ENCODE peak calls at places on chromosomes 7 and 10, in nine cellular contexts. One of them, this sample, is unnamed.

GRCh38 chr7:31398815-31399214 is 58.3 kb upstream of the NEUROD6 start:
- DNase-seq in left lung: no peak
- DNase-seq in endodermal cell: no peak
- DNase-seq in A549: no peak
- DNase-seq in fibroblast of mammary gland: no peak
- DNase-seq in CD4-positive, alpha-beta T cell: no peak
- DNase-seq in colonic mucosa: no peak
- DNase-seq in WERI-Rb-1: no peak
- DNase-seq in chondrocyte: no peak
- DNase-seq in this sample: no peak

GRCh38 chr7:11835260-11835659 is 3.3 kb upstream of the THSD7A start:
- DNase-seq in left lung: no peak
- DNase-seq in endodermal cell: no peak
- DNase-seq in A549: no peak
- DNase-seq in fibroblast of mammary gland: no peak
- DNase-seq in CD4-positive, alpha-beta T cell: no peak
- DNase-seq in colonic mucosa: no peak
- DNase-seq in WERI-Rb-1: no peak
- DNase-seq in chondrocyte: no peak
- DNase-seq in this sample: no peak

GRCh38 chr10:30215131-30215530 is 133.9 kb downstream of the MTPAP start:
- DNase-seq in left lung: no peak
- DNase-seq in endodermal cell: no peak
- DNase-seq in A549: no peak
- DNase-seq in fibroblast of mammary gland: no peak
- DNase-seq in CD4-positive, alpha-beta T cell: no peak
- DNase-seq in colonic mucosa: no peak
- DNase-seq in WERI-Rb-1: no peak
- DNase-seq in chondrocyte: no peak
- DNase-seq in this sample: no peak

GRCh38 chr7:113444281-113444680 is 325.9 kb upstream of the SMIM30 start:
- DNase-seq in left lung: no peak
- DNase-seq in endodermal cell: no peak
- DNase-seq in A549: no peak
- DNase-seq in fibroblast of mammary gland: peak
- DNase-seq in CD4-positive, alpha-beta T cell: no peak
- DNase-seq in colonic mucosa: no peak
- DNase-seq in WERI-Rb-1: no peak
- DNase-seq in chondrocyte: no peak
- DNase-seq in this sample: no peak

GRCh38 chr10:12435348-12435747 is 86.0 kb downstream of the CAMK1D start:
- DNase-seq in left lung: no peak
- DNase-seq in endodermal cell: no peak
- DNase-seq in A549: no peak
- DNase-seq in fibroblast of mammary gland: no peak
- DNase-seq in CD4-positive, alpha-beta T cell: no peak
- DNase-seq in colonic mucosa: no peak
- DNase-seq in WERI-Rb-1: no peak
- DNase-seq in chondrocyte: no peak
- DNase-seq in this sample: no peak

GRCh38 chr7:131328387-131329175 is 905 bp downstream of the MKLN1 start:
- DNase-seq in left lung: no peak
- DNase-seq in endodermal cell: no peak
- DNase-seq in A549: no peak
- DNase-seq in fibroblast of mammary gland: peak
- DNase-seq in CD4-positive, alpha-beta T cell: no peak
- DNase-seq in colonic mucosa: no peak
- DNase-seq in WERI-Rb-1: no peak
- DNase-seq in chondrocyte: no peak
- DNase-seq in this sample: no peak

GRCh38 chr7:99127636-99128035 is 16.3 kb downstream of the SMURF1 start:
- DNase-seq in left lung: no peak
- DNase-seq in endodermal cell: no peak
- DNase-seq in A549: no peak
- DNase-seq in fibroblast of mammary gland: peak
- DNase-seq in CD4-positive, alpha-beta T cell: no peak
- DNase-seq in colonic mucosa: no peak
- DNase-seq in WERI-Rb-1: no peak
- DNase-seq in chondrocyte: no peak
- DNase-seq in this sample: no peak

GRCh38 chr10:22475857-22476600 is 130.7 kb downstream of the SPAG6 start:
- DNase-seq in left lung: no peak
- DNase-seq in endodermal cell: no peak
- DNase-seq in A549: no peak
- DNase-seq in fibroblast of mammary gland: no peak
- DNase-seq in CD4-positive, alpha-beta T cell: no peak
- DNase-seq in colonic mucosa: no peak
- DNase-seq in WERI-Rb-1: no peak
- DNase-seq in chondrocyte: no peak
- DNase-seq in this sample: peak

GRCh38 chr7:98215561-98216495 is 4.6 kb downstream of the BHLHA15 start:
- DNase-seq in left lung: peak
- DNase-seq in endodermal cell: no peak
- DNase-seq in A549: no peak
- DNase-seq in fibroblast of mammary gland: no peak
- DNase-seq in CD4-positive, alpha-beta T cell: no peak
- DNase-seq in colonic mucosa: no peak
- DNase-seq in WERI-Rb-1: no peak
- DNase-seq in chondrocyte: peak
- DNase-seq in this sample: no peak

GRCh38 chr10:95694665-95695064 is 938 bp upstream of the TCTN3 start:
- DNase-seq in left lung: no peak
- DNase-seq in endodermal cell: no peak
- DNase-seq in A549: no peak
- DNase-seq in fibroblast of mammary gland: no peak
- DNase-seq in CD4-positive, alpha-beta T cell: no peak
- DNase-seq in colonic mucosa: no peak
- DNase-seq in WERI-Rb-1: no peak
- DNase-seq in chondrocyte: no peak
- DNase-seq in this sample: no peak

GRCh38 chr10:30833625-30833970 is 198.1 kb downstream of the ZNF438 start:
- DNase-seq in left lung: no peak
- DNase-seq in endodermal cell: no peak
- DNase-seq in A549: no peak
- DNase-seq in fibroblast of mammary gland: no peak
- DNase-seq in CD4-positive, alpha-beta T cell: no peak
- DNase-seq in colonic mucosa: no peak
- DNase-seq in WERI-Rb-1: no peak
- DNase-seq in chondrocyte: no peak
- DNase-seq in this sample: no peak

GRCh38 chr10:42367532-42368230 is 270.7 kb downstream of the ZNF33B start:
- DNase-seq in left lung: peak
- DNase-seq in endodermal cell: no peak
- DNase-seq in A549: no peak
- DNase-seq in fibroblast of mammary gland: peak
- DNase-seq in CD4-positive, alpha-beta T cell: no peak
- DNase-seq in colonic mucosa: peak
- DNase-seq in WERI-Rb-1: peak
- DNase-seq in chondrocyte: no peak
- DNase-seq in this sample: peak

GRCh38 chr7:79615871-79616640 is 162.6 kb upstream of the MAGI2 start:
- DNase-seq in left lung: no peak
- DNase-seq in endodermal cell: no peak
- DNase-seq in A549: no peak
- DNase-seq in fibroblast of mammary gland: no peak
- DNase-seq in CD4-positive, alpha-beta T cell: no peak
- DNase-seq in colonic mucosa: no peak
- DNase-seq in WERI-Rb-1: no peak
- DNase-seq in chondrocyte: no peak
- DNase-seq in this sample: no peak

GRCh38 chr7:91836065-91836368 is 44.5 kb downstream of the MTERF1 start:
- DNase-seq in left lung: no peak
- DNase-seq in endodermal cell: no peak
- DNase-seq in A549: no peak
- DNase-seq in fibroblast of mammary gland: peak
- DNase-seq in CD4-positive, alpha-beta T cell: no peak
- DNase-seq in colonic mucosa: no peak
- DNase-seq in WERI-Rb-1: no peak
- DNase-seq in chondrocyte: no peak
- DNase-seq in this sample: no peak

GRCh38 chr10:72692897-72693598 is 1.1 kb downstream of the MCU start:
- DNase-seq in left lung: no peak
- DNase-seq in endodermal cell: no peak
- DNase-seq in A549: no peak
- DNase-seq in fibroblast of mammary gland: peak
- DNase-seq in CD4-positive, alpha-beta T cell: no peak
- DNase-seq in colonic mucosa: peak
- DNase-seq in WERI-Rb-1: no peak
- DNase-seq in chondrocyte: no peak
- DNase-seq in this sample: no peak

GRCh38 chr10:127738512-127739424 is 1.8 kb downstream of the FOXI2 start:
- DNase-seq in left lung: no peak
- DNase-seq in endodermal cell: peak
- DNase-seq in A549: no peak
- DNase-seq in fibroblast of mammary gland: no peak
- DNase-seq in CD4-positive, alpha-beta T cell: no peak
- DNase-seq in colonic mucosa: no peak
- DNase-seq in WERI-Rb-1: no peak
- DNase-seq in chondrocyte: peak
- DNase-seq in this sample: no peak

GRCh38 chr7:29970158-29970557 is 19.4 kb downstream of the SCRN1 start:
- DNase-seq in left lung: no peak
- DNase-seq in endodermal cell: no peak
- DNase-seq in A549: no peak
- DNase-seq in fibroblast of mammary gland: peak
- DNase-seq in CD4-positive, alpha-beta T cell: no peak
- DNase-seq in colonic mucosa: no peak
- DNase-seq in WERI-Rb-1: no peak
- DNase-seq in chondrocyte: no peak
- DNase-seq in this sample: no peak

GRCh38 chr10:119304541-119304940 is 97.2 kb downstream of the GRK5 start:
- DNase-seq in left lung: no peak
- DNase-seq in endodermal cell: no peak
- DNase-seq in A549: no peak
- DNase-seq in fibroblast of mammary gland: no peak
- DNase-seq in CD4-positive, alpha-beta T cell: no peak
- DNase-seq in colonic mucosa: no peak
- DNase-seq in WERI-Rb-1: no peak
- DNase-seq in chondrocyte: no peak
- DNase-seq in this sample: no peak

GRCh38 chr7:140577656-140578055 is 63.0 kb downstream of the DENND2A start:
- DNase-seq in left lung: no peak
- DNase-seq in endodermal cell: no peak
- DNase-seq in A549: no peak
- DNase-seq in fibroblast of mammary gland: no peak
- DNase-seq in CD4-positive, alpha-beta T cell: no peak
- DNase-seq in colonic mucosa: no peak
- DNase-seq in WERI-Rb-1: no peak
- DNase-seq in chondrocyte: no peak
- DNase-seq in this sample: no peak

GRCh38 chr10:71729023-71729649 is 9.6 kb upstream of the C10orf105 start:
- DNase-seq in left lung: peak
- DNase-seq in endodermal cell: no peak
- DNase-seq in A549: peak
- DNase-seq in fibroblast of mammary gland: no peak
- DNase-seq in CD4-positive, alpha-beta T cell: no peak
- DNase-seq in colonic mucosa: peak
- DNase-seq in WERI-Rb-1: no peak
- DNase-seq in chondrocyte: no peak
- DNase-seq in this sample: no peak

GRCh38 chr7:12686894-12687212 is 580 bp upstream of the ARL4A start:
- DNase-seq in left lung: no peak
- DNase-seq in endodermal cell: no peak
- DNase-seq in A549: no peak
- DNase-seq in fibroblast of mammary gland: no peak
- DNase-seq in CD4-positive, alpha-beta T cell: no peak
- DNase-seq in colonic mucosa: no peak
- DNase-seq in WERI-Rb-1: no peak
- DNase-seq in chondrocyte: no peak
- DNase-seq in this sample: no peak

DNA sequence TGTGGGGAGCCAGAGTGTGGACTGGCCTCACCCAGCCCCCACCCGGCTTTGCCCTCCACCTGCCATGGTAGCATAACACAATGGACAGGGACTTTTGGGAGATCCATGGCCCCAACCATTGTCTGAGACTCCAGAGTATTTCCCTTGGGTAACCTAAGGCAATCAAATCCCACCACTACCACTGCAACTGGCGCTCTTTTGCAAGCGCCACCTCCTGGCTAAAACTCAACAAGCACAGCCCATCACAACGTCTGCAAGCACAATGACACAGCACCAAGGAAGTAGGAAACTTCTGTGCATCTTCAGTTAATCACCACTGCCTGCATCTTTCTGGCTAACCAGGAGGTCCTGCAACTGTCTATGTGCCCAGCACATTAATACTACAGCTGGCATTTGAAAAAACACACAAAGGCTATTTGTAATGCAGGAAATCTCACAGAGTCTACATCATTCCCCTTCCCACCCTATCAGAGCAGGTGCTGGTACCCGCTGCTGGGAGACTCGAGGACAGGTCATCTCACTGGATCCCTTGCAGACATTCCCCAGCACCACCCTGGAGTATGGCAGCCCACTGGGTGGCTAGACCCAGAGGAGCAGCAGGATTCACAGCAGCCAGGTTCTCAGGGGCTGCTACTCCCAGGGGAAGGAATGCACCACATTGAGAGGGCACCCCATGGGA is 27.7 kb downstream of the ANKRD26 start:
- DNase-seq in left lung: no peak
- DNase-seq in endodermal cell: peak
- DNase-seq in A549: no peak
- DNase-seq in fibroblast of mammary gland: peak
- DNase-seq in CD4-positive, alpha-beta T cell: no peak
- DNase-seq in colonic mucosa: no peak
- DNase-seq in WERI-Rb-1: no peak
- DNase-seq in chondrocyte: no peak
- DNase-seq in this sample: no peak
- TF ChIP-seq CTCF in left lung: no peak
- TF ChIP-seq CTCF in endodermal cell: peak
- TF ChIP-seq CTCF in A549: no peak
- TF ChIP-seq CTCF in fibroblast of mammary gland: no peak
- TF ChIP-seq CTCF in CD4-positive, alpha-beta T cell: no peak
- TF ChIP-seq CTCF in colonic mucosa: no peak
- TF ChIP-seq CTCF in WERI-Rb-1: peak
- TF ChIP-seq CTCF in chondrocyte: peak
- TF ChIP-seq CTCF in this sample: no peak

GRCh38 chr7:157840913-157841756 is 504.3 kb downstream of the DNAJB6 start:
- DNase-seq in left lung: no peak
- DNase-seq in endodermal cell: peak
- DNase-seq in A549: no peak
- DNase-seq in fibroblast of mammary gland: no peak
- DNase-seq in CD4-positive, alpha-beta T cell: no peak
- DNase-seq in colonic mucosa: no peak
- DNase-seq in WERI-Rb-1: no peak
- DNase-seq in chondrocyte: no peak
- DNase-seq in this sample: no peak
- TF ChIP-seq CTCF in left lung: no peak
- TF ChIP-seq CTCF in endodermal cell: peak
- TF ChIP-seq CTCF in A549: no peak
- TF ChIP-seq CTCF in fibroblast of mammary gland: no peak
- TF ChIP-seq CTCF in CD4-positive, alpha-beta T cell: no peak
- TF ChIP-seq CTCF in colonic mucosa: no peak
- TF ChIP-seq CTCF in WERI-Rb-1: no peak
- TF ChIP-seq CTCF in chondrocyte: no peak
- TF ChIP-seq CTCF in this sample: no peak

GRCh38 chr10:24952146-24952700 is at the start of gene PRTFDC1:
- DNase-seq in left lung: peak
- DNase-seq in endodermal cell: peak
- DNase-seq in A549: peak
- DNase-seq in fibroblast of mammary gland: no peak
- DNase-seq in CD4-positive, alpha-beta T cell: peak
- DNase-seq in colonic mucosa: peak
- DNase-seq in WERI-Rb-1: peak
- DNase-seq in chondrocyte: no peak
- DNase-seq in this sample: peak
- TF ChIP-seq CTCF in left lung: no peak
- TF ChIP-seq CTCF in endodermal cell: no peak
- TF ChIP-seq CTCF in A549: no peak
- TF ChIP-seq CTCF in fibroblast of mammary gland: peak
- TF ChIP-seq CTCF in CD4-positive, alpha-beta T cell: no peak
- TF ChIP-seq CTCF in colonic mucosa: no peak
- TF ChIP-seq CTCF in WERI-Rb-1: no peak
- TF ChIP-seq CTCF in chondrocyte: no peak
- TF ChIP-seq CTCF in this sample: no peak

GRCh38 chr7:3162286-3162685 is 118.6 kb upstream of the CARD11 start:
- DNase-seq in left lung: no peak
- DNase-seq in endodermal cell: peak
- DNase-seq in A549: no peak
- DNase-seq in fibroblast of mammary gland: peak
- DNase-seq in CD4-positive, alpha-beta T cell: no peak
- DNase-seq in colonic mucosa: no peak
- DNase-seq in WERI-Rb-1: peak
- DNase-seq in chondrocyte: no peak
- DNase-seq in this sample: no peak
- TF ChIP-seq CTCF in left lung: no peak
- TF ChIP-seq CTCF in endodermal cell: peak
- TF ChIP-seq CTCF in A549: no peak
- TF ChIP-seq CTCF in fibroblast of mammary gland: peak
- TF ChIP-seq CTCF in CD4-positive, alpha-beta T cell: no peak
- TF ChIP-seq CTCF in colonic mucosa: no peak
- TF ChIP-seq CTCF in WERI-Rb-1: peak
- TF ChIP-seq CTCF in chondrocyte: peak
- TF ChIP-seq CTCF in this sample: no peak